ENCODE peak calls at places on chromosomes 12 and 14, in five cellular contexts. One of them, this sample, is unnamed.

GRCh38 chr14:65551019-65551643 is 138.6 kb downstream of the FUT8 start:
- DNase-seq in MM.1S: no peak
- DNase-seq in transverse colon: no peak
- DNase-seq in WTC11: no peak
- DNase-seq in AG04450: no peak
- DNase-seq in this sample: no peak

GRCh38 chr14:59695198-59695597 is 118.6 kb upstream of the CCDC175 start:
- DNase-seq in MM.1S: no peak
- DNase-seq in transverse colon: no peak
- DNase-seq in WTC11: no peak
- DNase-seq in AG04450: no peak
- DNase-seq in this sample: no peak

GRCh38 chr14:71751264-71751663 is 181.0 kb upstream of the RGS6 start:
- DNase-seq in MM.1S: no peak
- DNase-seq in transverse colon: no peak
- DNase-seq in WTC11: no peak
- DNase-seq in AG04450: no peak
- DNase-seq in this sample: no peak

GRCh38 chr14:98138666-98139065 is 1133.3 kb downstream of the BCL11B start:
- DNase-seq in MM.1S: peak
- DNase-seq in transverse colon: peak
- DNase-seq in WTC11: peak
- DNase-seq in AG04450: no peak
- DNase-seq in this sample: peak

GRCh38 chr12:57725851-57726150 is 12.7 kb downstream of the AGAP2 start:
- DNase-seq in MM.1S: no peak
- DNase-seq in transverse colon: no peak
- DNase-seq in WTC11: no peak
- DNase-seq in AG04450: no peak
- DNase-seq in this sample: no peak

GRCh38 chr14:54116163-54116562 is 159.5 kb upstream of the BMP4 start:
- DNase-seq in MM.1S: no peak
- DNase-seq in transverse colon: no peak
- DNase-seq in WTC11: no peak
- DNase-seq in AG04450: no peak
- DNase-seq in this sample: no peak

GRCh38 chr12:93090768-93091172 is 161.7 kb upstream of the EEA1 start:
- DNase-seq in MM.1S: no peak
- DNase-seq in transverse colon: no peak
- DNase-seq in WTC11: no peak
- DNase-seq in AG04450: no peak
- DNase-seq in this sample: no peak

GRCh38 chr12:62660763-62661162 is 194.1 kb downstream of the MON2 start:
- DNase-seq in MM.1S: no peak
- DNase-seq in transverse colon: no peak
- DNase-seq in WTC11: no peak
- DNase-seq in AG04450: no peak
- DNase-seq in this sample: no peak

GRCh38 chr14:51607677-51608076 is 44.0 kb upstream of the FRMD6 start:
- DNase-seq in MM.1S: no peak
- DNase-seq in transverse colon: no peak
- DNase-seq in WTC11: no peak
- DNase-seq in AG04450: no peak
- DNase-seq in this sample: no peak

GRCh38 chr12:106841471-106842302 is 67.2 kb downstream of the RIC8B start:
- DNase-seq in MM.1S: peak
- DNase-seq in transverse colon: peak
- DNase-seq in WTC11: no peak
- DNase-seq in AG04450: no peak
- DNase-seq in this sample: peak

GRCh38 chr12:52399756-52400155 is 6.4 kb downstream of the KRT82 start:
- DNase-seq in MM.1S: no peak
- DNase-seq in transverse colon: no peak
- DNase-seq in WTC11: no peak
- DNase-seq in AG04450: no peak
- DNase-seq in this sample: no peak

GRCh38 chr12:128969480-128970055 is 116.3 kb downstream of the GLT1D1 start:
- DNase-seq in MM.1S: no peak
- DNase-seq in transverse colon: peak
- DNase-seq in WTC11: peak
- DNase-seq in AG04450: no peak
- DNase-seq in this sample: peak
- TF ChIP-seq CTCF in MM.1S: peak
- TF ChIP-seq CTCF in transverse colon: peak
- TF ChIP-seq CTCF in WTC11: no peak
- TF ChIP-seq CTCF in AG04450: no peak
- TF ChIP-seq CTCF in this sample: peak

GRCh38 chr12:115223322-115223721 is 539.3 kb upstream of the TBX3 start:
- DNase-seq in MM.1S: no peak
- DNase-seq in transverse colon: no peak
- DNase-seq in WTC11: no peak
- DNase-seq in AG04450: peak
- DNase-seq in this sample: no peak

GRCh38 chr12:115225845-115226244 is 541.9 kb upstream of the TBX3 start:
- DNase-seq in MM.1S: no peak
- DNase-seq in transverse colon: no peak
- DNase-seq in WTC11: no peak
- DNase-seq in AG04450: no peak
- DNase-seq in this sample: no peak

GRCh38 chr12:115224031-115224430 is 540.1 kb upstream of the TBX3 start:
- DNase-seq in MM.1S: no peak
- DNase-seq in transverse colon: no peak
- DNase-seq in WTC11: no peak
- DNase-seq in AG04450: no peak
- DNase-seq in this sample: no peak

GRCh38 chr12:115227137-115227615 is 543.2 kb upstream of the TBX3 start:
- DNase-seq in MM.1S: no peak
- DNase-seq in transverse colon: no peak
- DNase-seq in WTC11: no peak
- DNase-seq in AG04450: peak
- DNase-seq in this sample: no peak

GRCh38 chr12:115222220-115222619 is 538.2 kb upstream of the TBX3 start:
- DNase-seq in MM.1S: no peak
- DNase-seq in transverse colon: no peak
- DNase-seq in WTC11: no peak
- DNase-seq in AG04450: no peak
- DNase-seq in this sample: no peak
- TF ChIP-seq CTCF in MM.1S: no peak
- TF ChIP-seq CTCF in transverse colon: no peak
- TF ChIP-seq CTCF in WTC11: no peak
- TF ChIP-seq CTCF in AG04450: no peak
- TF ChIP-seq CTCF in this sample: no peak

DNA sequence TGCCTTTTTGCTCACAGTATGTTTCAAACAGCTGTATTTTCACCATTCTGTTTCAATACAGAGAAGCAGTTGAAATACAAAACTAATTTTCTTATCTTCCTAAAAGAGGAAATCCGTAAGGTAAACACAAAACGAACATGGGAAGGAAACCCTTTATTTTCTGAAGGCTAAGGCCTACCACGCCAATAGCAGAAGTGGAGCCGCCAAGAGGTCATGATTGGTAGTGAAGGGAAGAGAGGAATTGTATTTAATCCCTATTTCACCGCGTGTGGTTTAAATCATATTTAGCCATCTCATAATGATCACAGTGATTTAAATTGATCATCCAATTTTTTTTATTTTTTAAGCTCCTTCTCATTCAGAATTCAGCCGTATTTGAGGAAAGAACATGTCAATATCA is 398.2 kb downstream of the PRKD1 start:
- DNase-seq in MM.1S: no peak
- DNase-seq in transverse colon: no peak
- DNase-seq in WTC11: no peak
- DNase-seq in AG04450: no peak
- DNase-seq in this sample: peak
- TF ChIP-seq CTCF in MM.1S: no peak
- TF ChIP-seq CTCF in transverse colon: peak
- TF ChIP-seq CTCF in WTC11: peak
- TF ChIP-seq CTCF in AG04450: peak
- TF ChIP-seq CTCF in this sample: peak

GRCh38 chr14:99659333-99659741 is 14.4 kb downstream of the HHIPL1 start:
- DNase-seq in MM.1S: no peak
- DNase-seq in transverse colon: no peak
- DNase-seq in WTC11: peak
- DNase-seq in AG04450: no peak
- DNase-seq in this sample: peak
- TF ChIP-seq CTCF in MM.1S: no peak
- TF ChIP-seq CTCF in transverse colon: peak
- TF ChIP-seq CTCF in WTC11: peak
- TF ChIP-seq CTCF in AG04450: no peak
- TF ChIP-seq CTCF in this sample: no peak